ENCODE peak calls at places on chromosome 11, in eight cellular contexts. O, Y, G, B, V, U, M and T are unnamed samples.

GRCh38 chr11:74577624-74578396 is 14.6 kb upstream of the POLD3 start:
- DNase-seq in O (no peak), Y (no peak), G (no peak), B (no peak), V (no peak), U (no peak), M (no peak), T (no peak)

GRCh38 chr11:19191530-19192169 is 10.1 kb downstream of the CSRP3 start:
- DNase-seq in O (no peak), Y (no peak), G (no peak), B (no peak), V (no peak), U (no peak), M (peak), T (no peak)

GRCh38 chr11:8033312-8033715 is 46.2 kb downstream of the EIF3F start:
- DNase-seq in O (peak), Y (no peak), G (peak), B (no peak), V (peak), U (peak), M (peak), T (peak)

GRCh38 chr11:36306888-36307287 is 10.8 kb downstream of the PRR5L start:
- DNase-seq in O (peak), Y (no peak), G (peak), B (no peak), V (peak), U (no peak), M (peak), T (peak)

GRCh38 chr11:73521621-73522020 is 76.3 kb downstream of the FAM168A start:
- DNase-seq in O (peak), Y (no peak), G (peak), B (peak), V (no peak), U (peak), M (peak), T (peak)

GRCh38 chr11:74646964-74647363 is 54.6 kb downstream of the POLD3 start:
- DNase-seq in O (no peak), Y (no peak), G (no peak), B (no peak), V (no peak), U (no peak), M (no peak), T (no peak)

GRCh38 chr11:36402568-36403181 is 106.6 kb downstream of the PRR5L start:
- DNase-seq in O (no peak), Y (no peak), G (no peak), B (no peak), V (no peak), U (no peak), M (no peak), T (no peak)

GRCh38 chr11:47571895-47572294 is 6.5 kb downstream of the PTPMT1 start:
- DNase-seq in O (no peak), Y (no peak), G (no peak), B (no peak), V (no peak), U (no peak), M (no peak), T (no peak)

GRCh38 chr11:64522036-64522435 is 69.0 kb upstream of the SLC22A12 start:
- DNase-seq in O (no peak), Y (no peak), G (no peak), B (no peak), V (no peak), U (no peak), M (no peak), T (no peak)

GRCh38 chr11:30106782-30107181 is 90.0 kb upstream of the KCNA4 start:
- DNase-seq in O (no peak), Y (no peak), G (no peak), B (no peak), V (no peak), U (no peak), M (no peak), T (no peak)

GRCh38 chr11:27089746-27090145 is 49.1 kb downstream of the BBOX1 start:
- DNase-seq in O (no peak), Y (no peak), G (no peak), B (no peak), V (no peak), U (no peak), M (no peak), T (no peak)

GRCh38 chr11:27291954-27292641 is 70.9 kb downstream of the CCDC34 start:
- DNase-seq in O (no peak), Y (no peak), G (no peak), B (no peak), V (no peak), U (no peak), M (peak), T (no peak)

GRCh38 chr11:14358729-14359439 is at the start of gene RRAS2:
- DNase-seq in O (peak), Y (no peak), G (peak), B (no peak), V (peak), U (peak), M (peak), T (peak)

GRCh38 chr11:14852571-14853177 is 39.4 kb downstream of the CYP2R1 start:
- DNase-seq in O (no peak), Y (no peak), G (peak), B (no peak), V (peak), U (no peak), M (no peak), T (no peak)

GRCh38 chr11:6737872-6738466 is 33.8 kb downstream of the OR2AG2 start:
- DNase-seq in O (peak), Y (no peak), G (peak), B (no peak), V (peak), U (peak), M (peak), T (peak)

GRCh38 chr11:87315229-87315628 is 277.5 kb downstream of the TMEM135 start:
- DNase-seq in O (no peak), Y (no peak), G (no peak), B (no peak), V (no peak), U (no peak), M (no peak), T (no peak)

GRCh38 chr11:11993814-11994213 is 14.6 kb downstream of the DKK3 start:
- DNase-seq in O (peak), Y (no peak), G (peak), B (no peak), V (peak), U (peak), M (no peak), T (no peak)

GRCh38 chr11:1206391-1207271 is 16.2 kb upstream of the MUC5B start:
- DNase-seq in O (no peak), Y (no peak), G (no peak), B (no peak), V (no peak), U (no peak), M (no peak), T (peak)

GRCh38 chr11:45412521-45412920 is 126.4 kb upstream of the SYT13 start:
- DNase-seq in O (no peak), Y (no peak), G (no peak), B (no peak), V (no peak), U (no peak), M (no peak), T (no peak)

GRCh38 chr11:72625746-72626636 is 48.2 kb downstream of the PDE2A start:
- DNase-seq in O (no peak), Y (no peak), G (no peak), B (no peak), V (peak), U (peak), M (peak), T (no peak)

GRCh38 chr11:27209562-27210005 is 153.4 kb downstream of the CCDC34 start:
- DNase-seq in O (peak), Y (no peak), G (peak), B (no peak), V (peak), U (peak), M (peak), T (peak)

GRCh38 chr11:2186669-2187266 is 15.2 kb upstream of the TH start:
- DNase-seq in O (peak), Y (no peak), G (peak), B (no peak), V (peak), U (peak), M (peak), T (peak)

GRCh38 chr11:78801161-78801884 is 226.7 kb upstream of the NARS2 start:
- DNase-seq in O (peak), Y (no peak), G (no peak), B (no peak), V (no peak), U (peak), M (no peak), T (peak)

GRCh38 chr11:100869328-100869727 is 182.2 kb downstream of the ARHGAP42 start:
- DNase-seq in O (no peak), Y (no peak), G (no peak), B (no peak), V (peak), U (no peak), M (no peak), T (no peak)

GRCh38 chr11:64545605-64546004 is 45.4 kb upstream of the SLC22A12 start:
- DNase-seq in O (peak), Y (no peak), G (peak), B (no peak), V (no peak), U (peak), M (no peak), T (no peak)

GRCh38 chr11:65898656-65899355 is 1.4 kb downstream of the FOSL1 start:
- DNase-seq in O (no peak), Y (no peak), G (no peak), B (no peak), V (no peak), U (no peak), M (no peak), T (no peak)

GRCh38 chr11:65894034-65894591 is 3.6 kb downstream of the CCDC85B start:
- DNase-seq in O (no peak), Y (no peak), G (no peak), B (no peak), V (no peak), U (peak), M (no peak), T (no peak)

GRCh38 chr11:65897020-65897471 is 3.1 kb downstream of the FOSL1 start:
- DNase-seq in O (no peak), Y (no peak), G (no peak), B (no peak), V (no peak), U (no peak), M (no peak), T (no peak)

GRCh38 chr11:65895482-65895981 is 4.7 kb downstream of the FOSL1 start:
- DNase-seq in O (no peak), Y (no peak), G (no peak), B (no peak), V (no peak), U (no peak), M (no peak), T (no peak)

DNA sequence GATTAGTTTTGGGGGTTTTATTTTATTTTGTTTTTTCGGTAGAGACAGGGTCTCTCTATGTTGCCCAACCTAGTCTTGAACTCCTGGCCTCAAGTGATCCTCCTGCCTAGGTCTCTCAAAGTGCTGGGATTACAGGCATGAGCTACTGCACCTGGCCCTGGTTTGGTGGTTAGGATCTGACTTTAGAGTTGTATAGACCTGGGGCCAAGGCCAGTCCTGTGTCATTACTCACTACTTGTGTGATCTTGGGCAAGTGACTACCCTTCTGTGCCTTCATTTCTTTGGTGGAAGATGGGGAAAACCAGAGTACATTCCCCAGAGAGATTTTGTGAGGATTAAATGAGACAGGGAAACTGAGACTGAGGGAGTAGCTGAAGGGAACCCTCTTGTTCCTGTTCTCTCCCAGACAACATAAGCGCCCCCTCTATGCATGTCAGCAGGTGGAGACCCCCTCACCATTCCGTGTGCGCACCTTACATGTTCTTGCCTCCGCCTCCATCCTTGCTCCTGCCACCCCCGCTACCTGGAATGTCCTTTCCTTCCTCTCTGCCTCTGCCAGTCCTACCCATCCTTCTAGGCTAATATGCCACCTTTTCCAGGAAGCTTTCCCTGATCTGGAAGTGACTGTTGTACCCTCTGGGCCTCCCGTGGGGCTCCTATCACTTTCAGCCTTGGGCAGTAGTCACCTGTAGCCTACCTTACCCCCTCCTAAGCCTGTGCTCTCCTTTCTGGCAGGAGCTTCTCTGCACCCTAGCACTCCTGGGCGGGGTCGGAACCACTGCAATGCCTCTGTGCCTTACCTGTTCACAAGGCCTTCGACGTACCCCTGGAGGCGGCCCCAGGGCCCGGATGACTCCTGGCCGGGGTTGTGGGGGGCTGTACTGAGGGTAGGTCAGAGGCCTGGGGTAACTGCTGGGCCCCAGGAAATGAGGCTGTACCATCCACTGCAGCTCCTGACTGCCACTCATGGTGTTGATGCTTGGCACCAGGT is 3.9 kb downstream of the FOSL1 start:
- DNase-seq in O (no peak), Y (no peak), G (no peak), B (no peak), V (no peak), U (no peak), M (no peak), T (no peak)
- TF ChIP-seq POLR2A in O (no peak), Y (no peak), G (no peak), B (no peak), V (peak), U (peak), M (no peak), T (no peak)

DNA sequence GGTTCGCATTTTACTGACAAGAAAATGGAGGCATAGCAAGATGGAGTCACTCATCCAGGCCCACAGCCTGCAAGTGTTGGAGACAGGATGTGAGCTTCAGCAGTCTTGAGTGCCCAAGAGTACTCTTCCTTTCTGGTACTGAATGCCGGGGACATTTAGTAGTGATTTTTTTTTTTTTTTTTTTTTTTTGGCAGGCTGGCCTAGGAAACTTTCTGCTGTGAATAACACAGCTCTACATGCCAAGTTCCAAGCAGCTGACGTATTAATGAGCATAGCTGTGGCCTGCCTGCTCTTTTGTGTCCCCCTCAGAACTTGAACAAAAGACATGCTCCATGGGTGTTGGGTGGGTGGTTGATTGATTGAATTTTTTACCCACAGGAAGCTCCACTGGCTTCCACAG is 195.5 kb upstream of the CADM1 start:
- DNase-seq in O (no peak), Y (no peak), G (no peak), B (no peak), V (no peak), U (no peak), M (no peak), T (no peak)
- TF ChIP-seq MAX in O (no peak), Y (no peak), G (no peak), B (no peak), V (no peak), U (no peak), M (no peak), T (no peak)

DNA sequence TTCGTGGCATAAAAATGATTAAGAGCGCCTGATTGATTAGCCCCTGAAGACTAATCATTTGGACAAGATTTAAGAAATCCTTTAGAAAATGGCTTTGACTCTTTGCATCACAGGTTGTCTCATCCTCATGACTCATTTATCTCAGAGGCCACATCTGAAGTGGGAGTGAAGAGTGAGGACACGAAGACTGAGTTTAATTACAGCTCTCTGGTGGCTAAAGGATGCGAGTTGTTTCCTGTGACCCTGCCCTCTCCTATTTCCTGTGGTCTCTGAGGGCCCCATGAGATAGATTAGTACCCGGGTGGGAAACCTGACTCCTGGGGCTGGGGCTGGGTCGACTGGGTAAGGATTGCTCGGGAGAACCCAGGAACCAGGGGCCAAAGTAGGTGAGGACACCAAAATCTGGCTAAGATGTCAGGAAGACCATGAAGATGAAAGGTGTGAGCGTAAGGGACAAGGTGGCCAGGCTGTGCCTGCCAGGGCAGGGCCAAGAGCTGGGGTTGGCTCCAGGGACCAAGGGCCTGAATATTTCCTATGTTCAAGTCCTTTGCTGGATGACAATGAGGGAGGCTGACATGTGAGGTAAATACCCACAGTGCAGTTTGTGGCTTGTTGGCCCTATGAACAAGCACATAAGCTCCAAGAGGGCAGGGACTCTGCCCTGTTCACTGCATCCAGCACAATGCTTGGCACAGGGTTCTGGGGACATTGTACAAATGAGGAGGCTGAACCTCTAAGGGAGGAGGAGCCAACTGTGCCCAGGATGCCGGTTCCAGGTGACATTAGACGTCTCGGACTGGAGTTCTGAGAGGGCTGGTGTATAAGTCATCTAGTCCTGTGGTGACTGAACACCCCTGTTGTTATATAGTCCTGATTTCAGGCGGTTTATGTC is 3.6 kb downstream of the OTOG start:
- DNase-seq in O (no peak), Y (no peak), G (no peak), B (no peak), V (no peak), U (no peak), M (no peak), T (peak)
- TF ChIP-seq POLR2A in O (no peak), Y (no peak), G (no peak), B (no peak), V (no peak), U (no peak), M (no peak), T (no peak)

GRCh38 chr11:23931443-23931842 is 565.4 kb upstream of the LUZP2 start:
- DNase-seq in O (no peak), Y (no peak), G (no peak), B (no peak), V (no peak), U (no peak), M (no peak), T (no peak)

GRCh38 chr11:23932485-23932898 is 564.4 kb upstream of the LUZP2 start:
- DNase-seq in O (no peak), Y (no peak), G (no peak), B (no peak), V (no peak), U (peak), M (no peak), T (no peak)
- TF ChIP-seq MAX in O (no peak), Y (no peak), G (no peak), B (no peak), V (no peak), U (no peak), M (no peak), T (no peak)

GRCh38 chr11:68032003-68032402 is 1.5 kb downstream of the NDUFS8 start:
- DNase-seq in O (no peak), Y (no peak), G (no peak), B (no peak), V (no peak), U (no peak), M (no peak), T (no peak)

GRCh38 chr11:68031136-68031459 is 617 bp downstream of the NDUFS8 start:
- DNase-seq in O (no peak), Y (no peak), G (no peak), B (no peak), V (peak), U (no peak), M (no peak), T (no peak)

GRCh38 chr11:68028802-68029475 is 1.5 kb upstream of the NDUFS8 start:
- DNase-seq in O (peak), Y (no peak), G (no peak), B (no peak), V (no peak), U (no peak), M (no peak), T (peak)

GRCh38 chr11:68032997-68033707 is 2.7 kb downstream of the NDUFS8 start:
- DNase-seq in O (no peak), Y (no peak), G (no peak), B (no peak), V (no peak), U (no peak), M (no peak), T (no peak)

GRCh38 chr11:68030318-68031135 is at the start of gene NDUFS8:
- DNase-seq in O (peak), Y (peak), G (peak), B (peak), V (peak), U (peak), M (peak), T (peak)
- TF ChIP-seq POLR2A in O (peak), Y (no peak), G (peak), B (peak), V (peak), U (peak), M (no peak), T (peak)

GRCh38 chr11:125938418-125938817 is 7.4 kb upstream of the VSIG10L2 start:
- DNase-seq in O (no peak), Y (no peak), G (no peak), B (no peak), V (no peak), U (no peak), M (no peak), T (peak)

GRCh38 chr11:125934473-125934872 is 11.4 kb upstream of the VSIG10L2 start:
- DNase-seq in O (no peak), Y (no peak), G (no peak), B (no peak), V (no peak), U (no peak), M (no peak), T (no peak)

GRCh38 chr11:125933030-125933813 is 12.6 kb upstream of the VSIG10L2 start:
- DNase-seq in O (no peak), Y (peak), G (no peak), B (no peak), V (peak), U (no peak), M (no peak), T (no peak)

GRCh38 chr11:125935056-125935455 is 10.8 kb upstream of the VSIG10L2 start:
- DNase-seq in O (no peak), Y (no peak), G (no peak), B (no peak), V (no peak), U (no peak), M (no peak), T (no peak)

DNA sequence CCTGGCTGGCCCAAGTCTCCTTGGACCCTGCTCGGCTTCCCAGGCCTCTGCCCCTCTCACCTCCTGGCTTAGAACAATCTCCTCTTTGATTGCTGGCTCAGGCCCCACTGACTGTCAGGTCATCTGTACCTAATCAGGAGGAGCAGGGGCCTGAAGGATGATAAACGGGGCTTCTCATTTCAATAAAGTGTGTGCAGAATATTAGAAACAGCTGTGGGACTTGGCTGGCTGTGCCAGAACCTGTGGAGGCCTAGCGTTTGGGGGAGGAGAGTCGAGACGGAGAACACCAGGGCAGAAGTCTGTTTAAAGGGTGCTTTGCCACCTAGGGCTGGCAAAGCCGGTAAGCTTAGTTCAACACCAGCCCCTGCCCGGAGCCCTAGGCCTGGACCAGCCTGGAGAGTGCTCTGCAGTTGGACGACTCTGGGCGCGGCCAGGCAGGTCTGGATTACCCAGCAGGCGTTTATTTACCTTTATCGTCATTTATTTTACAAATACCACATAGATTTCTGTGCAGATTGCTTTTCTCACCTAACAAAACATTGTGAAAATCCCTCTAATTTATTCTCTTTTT is 10.1 kb upstream of the VSIG10L2 start:
- DNase-seq in O (no peak), Y (no peak), G (no peak), B (no peak), V (no peak), U (no peak), M (no peak), T (no peak)
- TF ChIP-seq MAX in O (no peak), Y (no peak), G (no peak), B (no peak), V (no peak), U (no peak), M (no peak), T (no peak)